ENCODE peak calls at places on chromosomes 5 and 9, in eight cellular contexts. K is WTC11; W is cardiac muscle cell; J is A172; A is activated naive CD8-positive, alpha-beta T cell treated with anti-CD3 and anti-CD28 coated beads for 36 hours; U is neural crest cell; C is fibroblast of pulmonary artery; R is germinal center. E is an unnamed sample.

GRCh38 chr5:77844408-77845272 is 68.5 kb upstream of the TBCA start:
- DNase-seq in K (no peak), W (peak; percentile 15), J (no peak), A (no peak), U (no peak), C (no peak), R (peak; percentile 6), E (no peak)

GRCh38 chr9:84945878-84946538 is 276.5 kb downstream of the NTRK2 start:
- DNase-seq in K (no peak), W (no peak), J (no peak), A (no peak), U (no peak), C (no peak), R (no peak), E (no peak)

GRCh38 chr5:66642538-66642937 is 46.3 kb downstream of the MAST4 start:
- DNase-seq in K (no peak), W (no peak), J (no peak), A (no peak), U (no peak), C (no peak), R (no peak), E (no peak)

GRCh38 chr9:111936391-111936790 is 39.8 kb downstream of the UGCG start:
- DNase-seq in K (no peak), W (no peak), J (no peak), A (no peak), U (no peak), C (no peak), R (no peak), E (no peak)

GRCh38 chr5:93407470-93407869 is 173.5 kb downstream of the NR2F1-AS1 start:
- DNase-seq in K (no peak), W (no peak), J (no peak), A (no peak), U (no peak), C (no peak), R (no peak), E (no peak)

GRCh38 chr5:3197237-3197636 is 398.4 kb upstream of the IRX1 start:
- DNase-seq in K (no peak), W (no peak), J (no peak), A (no peak), U (no peak), C (no peak), R (no peak), E (no peak)

GRCh38 chr9:94014066-94014654 is 59.0 kb upstream of the BARX1 start:
- DNase-seq in K (no peak), W (peak; percentile 71), J (peak; percentile 46), A (no peak), U (no peak), C (peak; percentile 74), R (peak; percentile 32), E (no peak)

GRCh38 chr9:14451949-14452348 is 138.0 kb upstream of the NFIB start:
- DNase-seq in K (no peak), W (no peak), J (no peak), A (no peak), U (no peak), C (no peak), R (no peak), E (no peak)

GRCh38 chr5:82031220-82032119 is 59.6 kb downstream of the ATG10 start:
- DNase-seq in K (peak; percentile 48), W (no peak), J (no peak), A (no peak), U (no peak), C (no peak), R (no peak), E (no peak)

GRCh38 chr5:932151-932627 is 39.5 kb downstream of the TRIP13 start:
- DNase-seq in K (no peak), W (no peak), J (no peak), A (no peak), U (no peak), C (no peak), R (no peak), E (no peak)

GRCh38 chr5:116944171-116944570 is 369.5 kb upstream of the SEMA6A start:
- DNase-seq in K (peak; percentile 21), W (peak; percentile 52), J (peak; percentile 10), A (no peak), U (no peak), C (peak; percentile 8), R (no peak), E (no peak)

GRCh38 chr5:141773779-141774531 is 91.9 kb upstream of the ARAP3 start:
- DNase-seq in K (no peak), W (no peak), J (no peak), A (no peak), U (no peak), C (no peak), R (no peak), E (no peak)

GRCh38 chr9:37730256-37730655 is 23.3 kb upstream of the TRMT10B start:
- DNase-seq in K (no peak), W (no peak), J (peak; percentile 58), A (no peak), U (no peak), C (no peak), R (no peak), E (no peak)

GRCh38 chr5:38667499-38667776 is 111.0 kb upstream of the LIFR start:
- DNase-seq in K (no peak), W (no peak), J (no peak), A (no peak), U (no peak), C (no peak), R (no peak), E (no peak)

GRCh38 chr5:66872688-66873333 is 276.6 kb downstream of the MAST4 start:
- DNase-seq in K (no peak), W (no peak), J (no peak), A (no peak), U (no peak), C (no peak), R (no peak), E (no peak)

GRCh38 chr5:177455036-177455660 is 8.5 kb downstream of the PRR7 start:
- DNase-seq in K (peak; percentile 96), W (peak; percentile 68), J (no peak), A (peak; percentile 96), U (peak; percentile 84), C (peak; percentile 63), R (peak; percentile 91), E (peak; percentile 71)

GRCh38 chr5:32014345-32014744 is 159.8 kb downstream of the GOLPH3 start:
- DNase-seq in K (no peak), W (no peak), J (no peak), A (no peak), U (no peak), C (no peak), R (no peak), E (no peak)

GRCh38 chr9:89478821-89479668 is 18.9 kb downstream of the SEMA4D start:
- DNase-seq in K (no peak), W (no peak), J (no peak), A (peak; percentile 72), U (no peak), C (no peak), R (no peak), E (no peak)

GRCh38 chr9:111481885-111482636 is 2.1 kb downstream of the ECPAS start:
- DNase-seq in K (no peak), W (peak; percentile 63), J (no peak), A (no peak), U (no peak), C (peak; percentile 36), R (no peak), E (no peak)

GRCh38 chr5:160289721-160290120 is 22.6 kb downstream of the CCNJL start:
- DNase-seq in K (peak; percentile 36), W (no peak), J (no peak), A (no peak), U (no peak), C (no peak), R (no peak), E (no peak)

GRCh38 chr9:32672478-32672877 is 37.0 kb upstream of the TAF1L start:
- DNase-seq in K (no peak), W (peak; percentile 33), J (peak; percentile 89), A (no peak), U (no peak), C (peak; percentile 66), R (no peak), E (no peak)

GRCh38 chr5:163104496-163104895 is 332.9 kb upstream of the CCNG1 start:
- DNase-seq in K (peak; percentile 69), W (no peak), J (no peak), A (no peak), U (no peak), C (no peak), R (no peak), E (no peak)

GRCh38 chr5:135834639-135835529 is at the start of gene SLC25A48:
- DNase-seq in K (peak; percentile 87), W (peak; percentile 42), J (peak; percentile 6), A (peak; percentile 57), U (peak; percentile 65), C (no peak), R (peak; percentile 71), E (peak; percentile 55)

GRCh38 chr5:87329114-87329513 is 61.4 kb downstream of the RASA1 start:
- DNase-seq in K (no peak), W (no peak), J (no peak), A (no peak), U (no peak), C (no peak), R (no peak), E (no peak)

GRCh38 chr5:111834926-111835599 is 78.1 kb upstream of the NREP start:
- DNase-seq in K (no peak), W (peak; percentile 21), J (no peak), A (no peak), U (no peak), C (peak; percentile 41), R (no peak), E (no peak)

GRCh38 chr9:94805585-94805984 is 79.1 kb downstream of the AOPEP start:
- DNase-seq in K (no peak), W (peak; percentile 88), J (peak; percentile 92), A (no peak), U (no peak), C (peak; percentile 95), R (no peak), E (no peak)

GRCh38 chr9:22047596-22047995 is 38.5 kb upstream of the CDKN2B start:
- DNase-seq in K (no peak), W (no peak), J (no peak), A (no peak), U (no peak), C (no peak), R (no peak), E (no peak)

GRCh38 chr9:137278061-137278912 is 761 bp downstream of the TOR4A start:
- DNase-seq in K (peak; percentile 48), W (peak; percentile 30), J (no peak), A (no peak), U (no peak), C (peak; percentile 35), R (peak; percentile 52), E (no peak)

GRCh38 chr9:79224672-79225433 is 346.9 kb upstream of the TLE4 start:
- DNase-seq in K (no peak), W (peak; percentile 91), J (peak; percentile 84), A (no peak), U (no peak), C (peak; percentile 93), R (no peak), E (no peak)

GRCh38 chr9:81002242-81002641 is 687.1 kb downstream of the TLE1 start:
- DNase-seq in K (no peak), W (no peak), J (peak; percentile 3), A (peak; percentile 23), U (no peak), C (no peak), R (no peak), E (no peak)

GRCh38 chr9:107280543-107280942 is 2.5 kb upstream of the RAD23B start:
- DNase-seq in K (no peak), W (no peak), J (no peak), A (no peak), U (no peak), C (no peak), R (no peak), E (no peak)

GRCh38 chr5:139012170-139012569 is 137.0 kb upstream of the LRRTM2 start:
- DNase-seq in K (peak; percentile 24), W (no peak), J (no peak), A (no peak), U (no peak), C (no peak), R (no peak), E (no peak)

E was measured in GM19239.